ENCODE peak calls at places on chromosome X, in seven cellular contexts. N, Q, X, K, Z, R and L are unnamed samples.

GRCh38 chrX:13028871-13029336 is 15.5 kb downstream of the FAM9C start:
- DNase-seq in N (peak; percentile 74), Q (peak; percentile 60), X (no peak), K (no peak), Z (no peak), R (no peak), L (peak; percentile 99)

GRCh38 chrX:154800508-154801207 is 4.6 kb downstream of the MPP1 start:
- DNase-seq in N (no peak), Q (no peak), X (no peak), K (no peak), Z (no peak), R (no peak), L (no peak)

GRCh38 chrX:79270401-79270800 is 96.7 kb downstream of the ITM2A start:
- DNase-seq in N (peak; percentile 0), Q (peak; percentile 59), X (no peak), K (peak; percentile 43), Z (peak; percentile 55), R (no peak), L (no peak)

GRCh38 chrX:79325263-79325958 is 41.7 kb downstream of the ITM2A start:
- DNase-seq in N (no peak), Q (no peak), X (no peak), K (no peak), Z (no peak), R (peak; percentile 6), L (peak; percentile 40)

GRCh38 chrX:134171661-134172587 is 65.1 kb upstream of the CCDC160 start:
- DNase-seq in N (peak; percentile 18), Q (peak; percentile 13), X (peak; percentile 5), K (peak; percentile 27), Z (no peak), R (no peak), L (peak; percentile 10)

GRCh38 chrX:71060127-71060526 is 8.0 kb downstream of the SNX12 start:
- DNase-seq in N (no peak), Q (no peak), X (no peak), K (no peak), Z (no peak), R (no peak), L (no peak)

GRCh38 chrX:132094169-132094568 is 33.7 kb downstream of the FRMD7 start:
- DNase-seq in N (peak; percentile 34), Q (no peak), X (no peak), K (no peak), Z (no peak), R (no peak), L (no peak)

GRCh38 chrX:115689931-115690330 is 129.0 kb downstream of the PLS3 start:
- DNase-seq in N (peak; percentile 20), Q (peak; percentile 15), X (no peak), K (no peak), Z (no peak), R (no peak), L (no peak)

GRCh38 chrX:54415534-54416350 is 24.5 kb upstream of the TSR2 start:
- DNase-seq in N (peak; percentile 44), Q (no peak), X (no peak), K (peak; percentile 24), Z (no peak), R (peak; percentile 36), L (no peak)

GRCh38 chrX:70433848-70434351 is 10.7 kb upstream of the DLG3 start:
- DNase-seq in N (peak; percentile 75), Q (peak; percentile 71), X (peak; percentile 69), K (peak; percentile 66), Z (peak; percentile 81), R (peak; percentile 65), L (peak; percentile 71)

GRCh38 chrX:136694491-136695087 is 46.6 kb downstream of the CD40LG start:
- DNase-seq in N (peak; percentile 53), Q (peak; percentile 56), X (no peak), K (no peak), Z (no peak), R (peak; percentile 37), L (peak; percentile 40)

GRCh38 chrX:150155396-150156048 is 207.6 kb upstream of the MAMLD1 start:
- DNase-seq in N (peak; percentile 91), Q (peak; percentile 55), X (no peak), K (no peak), Z (peak; percentile 65), R (peak; percentile 33), L (no peak)

GRCh38 chrX:103640401-103641155 is 11.8 kb downstream of the TCEAL1 start:
- DNase-seq in N (peak; percentile 79), Q (no peak), X (no peak), K (no peak), Z (no peak), R (no peak), L (no peak)

GRCh38 chrX:24340501-24340900 is 19.9 kb upstream of the SUPT20HL1 start:
- DNase-seq in N (no peak), Q (no peak), X (no peak), K (no peak), Z (no peak), R (no peak), L (no peak)

GRCh38 chrX:16140448-16140847 is 17.1 kb downstream of the GRPR start:
- DNase-seq in N (no peak), Q (no peak), X (no peak), K (no peak), Z (no peak), R (no peak), L (no peak)

GRCh38 chrX:136158685-136159084 is 11.4 kb downstream of the FHL1 start:
- DNase-seq in N (no peak), Q (no peak), X (no peak), K (no peak), Z (no peak), R (no peak), L (no peak)

GRCh38 chrX:145727476-145727875 is 90.2 kb upstream of the SLITRK2 start:
- DNase-seq in N (no peak), Q (no peak), X (no peak), K (no peak), Z (no peak), R (no peak), L (no peak)

GRCh38 chrX:115147220-115147619 is 42.0 kb upstream of the RBMXL3 start:
- DNase-seq in N (peak; percentile 29), Q (peak; percentile 40), X (no peak), K (no peak), Z (no peak), R (peak; percentile 10), L (peak; percentile 0)